ENCODE peak calls at places on chromosomes 12 and 14, in four cellular contexts. Y, N, K and H are unnamed samples.

GRCh38 chr12:10097521-10097920 is 1.3 kb downstream of the CLEC1A start:
- DNase-seq in N (no peak), Y (no peak), K (no peak), H (no peak)

GRCh38 chr12:123264642-123265041 is 7.0 kb downstream of the CDK2AP1 start:
- DNase-seq in N (no peak), Y (no peak), K (peak), H (no peak)

GRCh38 chr12:65585648-65586420 is 238.4 kb upstream of the HMGA2 start:
- DNase-seq in N (no peak), K (no peak), Y (no peak), H (no peak)

GRCh38 chr12:117119592-117120198 is 20.5 kb upstream of the TESC start:
- DNase-seq in K (peak), Y (peak), N (no peak), H (no peak)

GRCh38 chr12:38895446-38895845 is 9.9 kb downstream of the CPNE8 start:
- DNase-seq in N (no peak), K (no peak), Y (no peak), H (no peak)

GRCh38 chr12:95718772-95719171 is 71.8 kb downstream of the NTN4 start:
- DNase-seq in Y (no peak), K (no peak), N (no peak), H (no peak)

GRCh38 chr14:96212140-96212539 is 7.5 kb downstream of the BDKRB2 start:
- DNase-seq in Y (no peak), N (no peak), K (no peak), H (no peak)

GRCh38 chr14:60563113-60563512 is 54.2 kb downstream of the SIX6 start:
- DNase-seq in K (no peak), N (no peak), Y (no peak), H (no peak)

GRCh38 chr12:94718114-94718513 is 67.8 kb upstream of the TMCC3 start:
- DNase-seq in N (no peak), K (no peak), Y (no peak), H (no peak)

GRCh38 chr12:13745100-13745678 is 236.2 kb downstream of the GRIN2B start:
- DNase-seq in N (no peak), K (no peak), Y (peak), H (peak)

GRCh38 chr12:130104114-130104513 is 58.1 kb upstream of the FZD10 start:
- DNase-seq in N (no peak), K (no peak), Y (no peak), H (no peak)

GRCh38 chr14:28142400-28143015 is 624.1 kb upstream of the FOXG1 start:
- DNase-seq in Y (peak), K (peak), N (no peak), H (peak)

GRCh38 chr14:77541905-77542304 is 43.3 kb upstream of the ISM2 start:
- DNase-seq in Y (no peak), N (no peak), K (no peak), H (no peak)

GRCh38 chr12:14833952-14834351 is 9.4 kb downstream of the ART4 start:
- DNase-seq in K (no peak), Y (no peak), N (no peak), H (no peak)

GRCh38 chr12:69500631-69501030 is 30.4 kb downstream of the FRS2 start:
- DNase-seq in Y (no peak), K (no peak), N (no peak), H (no peak)

GRCh38 chr12:14928946-14929345 is 9.4 kb downstream of the ERP27 start:
- DNase-seq in Y (peak), K (no peak), N (no peak), H (no peak)

GRCh38 chr14:38207342-38207741 is 362 bp upstream of the SSTR1 start:
- DNase-seq in Y (peak), K (no peak), N (no peak), H (no peak)

GRCh38 chr14:101121399-101122113 is 218.0 kb upstream of the RTL1 start:
- DNase-seq in N (no peak), K (no peak), Y (no peak), H (no peak)

GRCh38 chr14:93114068-93114710 is 1.5 kb downstream of the ITPK1 start:
- DNase-seq in Y (peak), N (no peak), K (no peak), H (peak)

GRCh38 chr12:99055294-99055693 is 410.2 kb downstream of the APAF1 start:
- DNase-seq in Y (no peak), K (no peak), N (no peak), H (no peak)

GRCh38 chr12:52645982-52646381 is 6.0 kb downstream of the KRT2 start:
- DNase-seq in Y (peak), N (no peak), K (no peak), H (no peak)

GRCh38 chr12:49750027-49750977 is 8.9 kb downstream of the TMBIM6 start:
- DNase-seq in Y (peak), K (no peak), N (no peak), H (no peak)

GRCh38 chr12:94180558-94181296 is 32.4 kb downstream of the PLXNC1 start:
- DNase-seq in K (no peak), Y (no peak), N (no peak), H (no peak)

GRCh38 chr14:76870146-76870545 is 43.9 kb downstream of the LRRC74A start:
- DNase-seq in N (no peak), Y (no peak), K (peak), H (no peak)

GRCh38 chr14:54493293-54493692 is 4.5 kb upstream of the GMFB start:
- DNase-seq in K (no peak), Y (no peak), N (no peak), H (no peak)

GRCh38 chr12:129294868-129295267 is 441.6 kb downstream of the GLT1D1 start:
- DNase-seq in Y (no peak), N (no peak), K (no peak), H (no peak)

GRCh38 chr12:12985817-12986408 is 14.2 kb downstream of the HEBP1 start:
- DNase-seq in N (no peak), Y (peak), K (peak), H (no peak)

GRCh38 chr12:96271469-96272199 is 77.5 kb downstream of the ELK3 start:
- DNase-seq in N (no peak), Y (no peak), K (no peak), H (no peak)

GRCh38 chr14:100092832-100093231 is 27.6 kb downstream of the EVL start:
- DNase-seq in K (no peak), N (no peak), Y (no peak), H (no peak)

GRCh38 chr12:103855036-103855712 is 14.1 kb upstream of the NT5DC3 start:
- DNase-seq in Y (no peak), K (no peak), N (no peak), H (no peak)

GRCh38 chr12:93163260-93164036 is 214.3 kb upstream of the NUDT4 start:
- DNase-seq in Y (no peak), K (no peak), N (no peak), H (no peak)